ENCODE peak calls at places on chromosomes 3 and 15, in six cellular contexts. U is AG10803, C is heart left ventricle, B is progenitor cell of endocrine pancreas, V is osteocyte, M is psoas muscle. W is an unnamed sample.

GRCh38 chr15:62112616-62113593 is 46.1 kb downstream of the C2CD4A start:
- DNase-seq in C (no peak), V (no peak), M (no peak), B (no peak), U (peak; percentile 67), W (no peak)

GRCh38 chr15:80467311-80467714 is 63.1 kb downstream of the ARNT2 start:
- DNase-seq in U (no peak), M (no peak), C (no peak), B (no peak), V (no peak), W (no peak)

GRCh38 chr3:128367726-128368125 is 99.0 kb downstream of the DNAJB8 start:
- DNase-seq in V (no peak), B (no peak), C (no peak), U (peak; percentile 34), M (no peak), W (no peak)

GRCh38 chr3:39808467-39809180 is 785 bp upstream of the MYRIP start:
- DNase-seq in U (peak; percentile 4), V (no peak), C (no peak), M (no peak), B (peak; percentile 21), W (peak; percentile 9)

GRCh38 chr15:25971053-25971452 is 107.9 kb upstream of the ATP10A start:
- DNase-seq in B (no peak), C (no peak), U (peak; percentile 39), M (no peak), V (no peak), W (no peak)

GRCh38 chr3:8557298-8557697 is 55.7 kb downstream of the LMCD1 start:
- DNase-seq in B (no peak), M (no peak), C (peak; percentile 59), V (no peak), U (no peak), W (no peak)

GRCh38 chr3:189824629-189825312 is 193.6 kb downstream of the TP63 start:
- DNase-seq in M (no peak), C (peak; percentile 31), B (no peak), V (no peak), U (peak; percentile 81), W (no peak)

GRCh38 chr15:89823836-89824606 is 9.4 kb upstream of the ANPEP start:
- DNase-seq in U (no peak), B (no peak), C (no peak), V (no peak), M (no peak), W (no peak)

GRCh38 chr3:197028711-197029510 is 706 bp downstream of the MELTF start:
- DNase-seq in U (no peak), B (no peak), M (no peak), C (no peak), V (peak; percentile 86), W (no peak)

GRCh38 chr3:170414202-170414663 is 4.4 kb upstream of the CLDN11 start:
- DNase-seq in V (no peak), C (no peak), B (no peak), M (no peak), U (peak; percentile 99), W (no peak)

GRCh38 chr15:81502436-81502835 is 128.4 kb upstream of the TMC3 start:
- DNase-seq in V (no peak), U (no peak), C (no peak), M (no peak), B (no peak), W (no peak)

GRCh38 chr3:32780735-32781210 is 37.0 kb upstream of the TRIM71 start:
- DNase-seq in B (peak; percentile 75), C (peak; percentile 42), V (peak; percentile 87), U (peak; percentile 27), M (no peak), W (peak; percentile 83)

GRCh38 chr3:179676081-179676480 is 23.2 kb downstream of the USP13 start:
- DNase-seq in M (no peak), C (no peak), U (no peak), B (no peak), V (no peak), W (no peak)

GRCh38 chr3:127406309-127407025 is 118.6 kb upstream of the PRR20G start:
- DNase-seq in B (no peak), U (no peak), C (no peak), V (peak; percentile 66), M (no peak), W (no peak)

GRCh38 chr15:91966181-91966552 is 112.7 kb downstream of the SLCO3A1 start:
- DNase-seq in V (no peak), M (no peak), B (no peak), C (no peak), U (no peak), W (no peak)

GRCh38 chr3:46400000-46400734 is 6.7 kb downstream of the CCR5AS start:
- DNase-seq in M (no peak), B (no peak), V (no peak), C (no peak), U (peak; percentile 43), W (no peak)

GRCh38 chr3:47001731-47002489 is 22.4 kb downstream of the NBEAL2 start:
- DNase-seq in B (no peak), U (no peak), V (no peak), M (peak; percentile 45), C (no peak), W (no peak)

GRCh38 chr3:151909720-151910405 is 36.4 kb downstream of the SUCNR1 start:
- DNase-seq in V (no peak), M (no peak), C (no peak), U (peak; percentile 42), B (no peak), W (no peak)

GRCh38 chr15:55588070-55588817 is at the start of gene PYGO1:
- DNase-seq in B (peak; percentile 56), M (peak; percentile 83), U (peak; percentile 63), C (peak; percentile 61), V (peak; percentile 87), W (peak; percentile 65)

GRCh38 chr15:70528270-70528706 is 235.1 kb downstream of the UACA start:
- DNase-seq in V (no peak), C (no peak), U (no peak), B (no peak), M (no peak), W (no peak)

GRCh38 chr15:38050529-38050928 is 116.1 kb downstream of the TMCO5A start:
- DNase-seq in C (no peak), B (no peak), U (peak; percentile 78), M (no peak), V (no peak), W (no peak)

GRCh38 chr3:79178471-79178870 is 589.3 kb downstream of the ROBO1 start:
- DNase-seq in B (no peak), C (no peak), V (no peak), U (no peak), M (no peak), W (no peak)

GRCh38 chr3:37737134-37737533 is 124.5 kb upstream of the CTDSPL start:
- DNase-seq in B (no peak), C (peak; percentile 75), M (no peak), V (no peak), U (no peak), W (no peak)

GRCh38 chr3:171986208-171986607 is 53.2 kb upstream of the FNDC3B start:
- DNase-seq in C (no peak), M (no peak), U (no peak), B (no peak), V (no peak), W (no peak)

GRCh38 chr3:176579741-176580185 is 617.5 kb downstream of the TBL1XR1 start:
- DNase-seq in M (no peak), V (no peak), C (no peak), B (no peak), U (peak; percentile 59), W (no peak)

GRCh38 chr15:40906947-40907802 is 12.9 kb downstream of the VPS18 start:
- DNase-seq in B (no peak), M (no peak), U (no peak), C (peak; percentile 73), V (no peak), W (no peak)

GRCh38 chr15:44319385-44319784 is 30.9 kb downstream of the GOLM2 start:
- DNase-seq in C (no peak), U (no peak), M (no peak), V (no peak), B (no peak), W (no peak)

GRCh38 chr3:133329626-133330025 is 70.2 kb upstream of the BFSP2 start:
- DNase-seq in U (no peak), M (no peak), B (no peak), C (no peak), V (no peak), W (no peak)

DNA sequence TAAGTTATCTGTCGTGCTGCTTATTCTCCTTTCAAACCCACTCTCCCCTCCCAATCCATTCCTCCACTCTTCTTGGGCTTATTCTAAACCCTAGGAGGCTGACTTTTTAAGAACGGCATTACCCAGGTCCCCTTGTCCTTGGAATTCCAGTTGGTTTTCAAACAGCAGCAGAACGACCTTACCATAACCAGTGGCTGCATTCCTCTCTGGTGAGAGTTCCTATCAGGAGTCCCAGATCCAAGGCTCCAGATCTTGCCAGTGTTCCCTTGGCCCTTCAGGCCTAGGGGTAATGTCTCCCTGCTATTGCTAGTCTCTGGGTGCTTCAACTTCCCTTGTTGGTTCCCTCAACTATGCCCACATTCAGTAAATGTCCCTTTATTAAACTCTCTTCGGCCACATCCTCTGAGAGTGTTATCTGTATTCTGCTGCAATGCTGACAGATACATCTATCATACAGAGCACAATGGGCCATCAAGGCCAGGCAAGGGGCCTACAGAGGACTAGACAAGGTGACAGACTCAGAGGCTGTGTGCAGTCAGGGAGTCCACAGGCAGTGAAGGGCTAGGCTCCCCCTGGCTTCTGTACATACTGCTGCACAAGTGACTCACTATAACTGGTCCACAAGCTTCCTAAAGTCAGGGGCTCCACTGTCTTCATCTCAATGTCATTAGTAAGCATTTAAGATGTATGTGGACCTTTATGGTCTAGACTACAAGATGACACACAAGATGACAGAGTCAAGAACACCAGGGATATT is 10.1 kb downstream of the LYSMD2 start:
- DNase-seq in B (no peak), M (no peak), V (no peak), U (peak; percentile 50), C (no peak), W (no peak)
- TF ChIP-seq CTCF in B (peak; percentile 11), M (no peak), V (no peak), U (peak; percentile 37), C (no peak), W (no peak)

GRCh38 chr3:167740961-167741587 is 5.6 kb downstream of the SERPINI1 start:
- DNase-seq in B (no peak), M (no peak), C (no peak), U (peak; percentile 18), V (no peak), W (peak; percentile 14)
- TF ChIP-seq CTCF in B (peak; percentile 63), M (no peak), C (peak; percentile 29), U (peak; percentile 57), V (peak; percentile 58), W (peak; percentile 56)

DNA sequence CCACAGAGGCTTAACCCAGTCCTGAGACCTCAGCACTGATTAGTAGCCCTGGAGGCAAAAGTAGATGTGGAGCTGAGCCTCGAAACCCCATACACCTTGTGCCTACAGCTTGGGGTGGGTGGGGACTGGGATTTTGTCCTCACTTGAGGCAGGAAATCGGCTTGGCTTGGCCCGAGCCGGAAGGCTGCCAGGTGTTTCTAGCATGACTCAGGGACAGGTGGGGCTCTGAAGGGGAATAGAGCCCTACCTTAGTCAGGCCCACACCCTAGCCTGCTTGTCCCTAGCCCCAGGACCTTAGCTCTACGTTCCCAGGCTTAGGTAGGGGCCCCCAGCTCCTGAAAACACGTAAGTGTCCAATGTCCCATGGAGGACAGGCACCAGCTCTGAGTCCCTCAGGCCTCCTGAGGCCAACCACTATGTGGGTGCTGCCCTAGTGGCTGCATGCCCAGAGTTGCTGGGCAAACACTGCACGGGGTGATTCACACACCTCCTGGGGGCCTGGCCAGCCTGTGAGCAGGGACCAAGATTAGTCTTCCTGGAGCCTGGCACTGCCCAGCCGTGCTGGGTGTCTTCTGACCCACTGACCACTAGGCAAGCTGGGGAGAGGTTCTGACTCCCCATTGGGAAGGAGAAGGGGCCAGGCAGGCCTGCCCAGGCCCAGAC is 3.1 kb downstream of the MST1R start:
- DNase-seq in V (no peak), M (peak; percentile 82), U (peak; percentile 52), B (no peak), C (peak; percentile 79), W (no peak)
- TF ChIP-seq CTCF in V (no peak), M (no peak), U (no peak), B (no peak), C (no peak), W (no peak)

GRCh38 chr3:53486961-53487654 is 7.3 kb upstream of the CACNA1D start:
- DNase-seq in B (no peak), M (no peak), V (no peak), C (no peak), U (no peak), W (no peak)
- TF ChIP-seq CTCF in B (no peak), M (no peak), V (no peak), C (no peak), U (no peak), W (no peak)